ENCODE peak calls at places on chromosomes 6 and 20, in ten cellular contexts. Y is GM20000, N is A549, A is H9, Q is lower leg skin, W is OCI-LY7, P is AG10803, E is ascending aorta, B is prostate gland, H is WTC11. G is an unnamed sample.

GRCh38 chr6:130183271-130184222 is 39.2 kb downstream of the SAMD3 start:
- DNase-seq in E (no peak), B (no peak), Y (no peak), N (no peak), P (no peak), W (no peak), A (no peak), H (no peak), Q (no peak), G (no peak)

GRCh38 chr6:33771342-33772113 is 17.4 kb downstream of the LEMD2 start:
- DNase-seq in W (peak), Y (peak), N (peak), H (peak), E (peak), A (peak), B (peak), Q (peak), P (peak), G (no peak)

GRCh38 chr6:147633191-147633590 is 124.7 kb downstream of the SAMD5 start:
- DNase-seq in W (no peak), Q (no peak), B (no peak), H (no peak), Y (no peak), N (no peak), P (no peak), E (no peak), A (no peak), G (no peak)

GRCh38 chr20:50191566-50192363 is 1.1 kb downstream of the CEBPB start:
- DNase-seq in E (no peak), A (peak), Y (peak), P (peak), Q (peak), H (peak), W (peak), B (peak), N (peak), G (no peak)

GRCh38 chr20:41202426-41202825 is 65.1 kb downstream of the PLCG1 start:
- DNase-seq in Q (no peak), B (no peak), W (no peak), N (no peak), P (no peak), H (no peak), Y (no peak), A (no peak), E (no peak), G (no peak)

GRCh38 chr20:51132286-51132810 is 109.4 kb upstream of the KCNG1 start:
- DNase-seq in P (peak), A (peak), H (no peak), Y (no peak), E (peak), N (no peak), W (no peak), B (no peak), Q (peak), G (no peak)

GRCh38 chr6:160103825-160104100 is 17.9 kb upstream of the SLC22A1 start:
- DNase-seq in B (no peak), P (no peak), A (no peak), N (no peak), W (no peak), E (peak), Q (no peak), H (no peak), Y (no peak), G (no peak)

GRCh38 chr6:28142446-28142845 is 763 bp downstream of the ZKSCAN8 start:
- DNase-seq in W (no peak), Q (no peak), N (no peak), A (no peak), B (no peak), E (no peak), H (no peak), P (peak), Y (no peak), G (no peak)

GRCh38 chr6:167980911-167981310 is 16.6 kb upstream of the KIF25 start:
- DNase-seq in H (no peak), P (no peak), Y (no peak), A (no peak), N (no peak), W (no peak), E (no peak), B (no peak), Q (no peak), G (no peak)

GRCh38 chr20:63177785-63178444 is 38.0 kb downstream of the YTHDF1 start:
- DNase-seq in Y (no peak), W (no peak), E (no peak), H (no peak), B (no peak), A (no peak), P (no peak), Q (no peak), N (peak), G (no peak)

GRCh38 chr6:169957351-169957963 is 206.0 kb downstream of the ERMARD start:
- DNase-seq in B (no peak), P (no peak), H (no peak), Y (no peak), E (peak), W (no peak), A (no peak), Q (peak), N (no peak), G (no peak)

GRCh38 chr6:112923940-112924587 is 576.9 kb downstream of the RFPL4B start:
- DNase-seq in B (no peak), Q (no peak), Y (no peak), W (no peak), N (no peak), H (no peak), E (no peak), P (no peak), A (no peak), G (no peak)

GRCh38 chr6:111154981-111155380 is 67.7 kb downstream of the SLC16A10 start:
- DNase-seq in A (no peak), E (no peak), P (no peak), N (no peak), H (no peak), W (no peak), Y (no peak), B (no peak), Q (no peak), G (no peak)

GRCh38 chr20:63498950-63499332 is at the start of gene EEF1A2:
- DNase-seq in N (no peak), H (no peak), A (peak), W (peak), B (no peak), P (no peak), Y (peak), Q (no peak), E (no peak), G (no peak)

GRCh38 chr6:69286341-69286740 is 510.5 kb downstream of the LMBRD1 start:
- DNase-seq in E (no peak), N (no peak), A (no peak), P (no peak), Q (no peak), Y (no peak), H (no peak), B (no peak), W (no peak), G (no peak)

GRCh38 chr6:160215232-160215631 is 43.4 kb downstream of the SLC22A2 start:
- DNase-seq in B (no peak), N (no peak), A (no peak), P (no peak), Q (no peak), H (no peak), E (no peak), W (no peak), Y (no peak), G (no peak)

GRCh38 chr20:63520939-63521601 is 505 bp downstream of the PPDPF start:
- DNase-seq in A (peak), P (peak), Q (peak), W (peak), E (no peak), B (peak), Y (peak), N (peak), H (peak), G (no peak)

GRCh38 chr6:26194774-26195375 is 107.6 kb downstream of the HFE start:
- DNase-seq in A (no peak), Q (no peak), N (no peak), H (no peak), W (no peak), P (no peak), E (no peak), B (no peak), Y (no peak), G (no peak)

GRCh38 chr6:45423111-45423900 is 45.6 kb upstream of the SUPT3H start:
- DNase-seq in E (no peak), N (no peak), H (peak), Q (peak), A (peak), W (no peak), B (peak), Y (peak), P (peak), G (no peak)

GRCh38 chr6:79453558-79454042 is 83.6 kb downstream of the LCA5 start:
- DNase-seq in P (peak), W (no peak), Q (no peak), A (no peak), H (no peak), N (peak), E (no peak), B (peak), Y (no peak), G (no peak)

GRCh38 chr20:38192323-38192885 is 27.3 kb upstream of the TGM2 start:
- DNase-seq in A (no peak), B (no peak), Y (no peak), P (no peak), E (peak), W (no peak), H (no peak), N (no peak), Q (peak), G (no peak)

DNA sequence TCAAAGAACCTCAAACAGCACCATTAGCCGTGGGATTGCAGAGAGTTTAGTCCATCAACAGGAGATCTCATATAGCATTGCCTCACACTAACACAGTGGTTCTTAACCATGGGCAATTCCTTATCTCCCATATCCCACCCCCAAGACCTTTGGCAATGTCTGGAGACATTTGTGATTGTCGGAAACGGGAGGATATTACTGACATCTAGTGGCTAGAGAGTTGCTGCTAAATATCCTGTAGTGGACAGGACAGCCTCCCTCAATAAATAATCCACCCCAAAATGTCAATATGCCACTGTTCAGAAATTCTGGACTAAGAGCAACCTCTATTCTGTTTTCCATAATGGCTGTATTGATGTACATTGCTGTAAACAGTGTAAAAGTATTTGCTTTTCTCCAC is 210.1 kb upstream of the CCN2 start:
- DNase-seq in Y (peak), W (no peak), H (no peak), P (peak), Q (no peak), E (no peak), A (no peak), B (no peak), N (peak), G (no peak)
- TF ChIP-seq CTCF in Y (no peak), W (peak), H (no peak), P (peak), Q (no peak), E (peak), A (peak), B (no peak), N (peak), G (no peak)

DNA sequence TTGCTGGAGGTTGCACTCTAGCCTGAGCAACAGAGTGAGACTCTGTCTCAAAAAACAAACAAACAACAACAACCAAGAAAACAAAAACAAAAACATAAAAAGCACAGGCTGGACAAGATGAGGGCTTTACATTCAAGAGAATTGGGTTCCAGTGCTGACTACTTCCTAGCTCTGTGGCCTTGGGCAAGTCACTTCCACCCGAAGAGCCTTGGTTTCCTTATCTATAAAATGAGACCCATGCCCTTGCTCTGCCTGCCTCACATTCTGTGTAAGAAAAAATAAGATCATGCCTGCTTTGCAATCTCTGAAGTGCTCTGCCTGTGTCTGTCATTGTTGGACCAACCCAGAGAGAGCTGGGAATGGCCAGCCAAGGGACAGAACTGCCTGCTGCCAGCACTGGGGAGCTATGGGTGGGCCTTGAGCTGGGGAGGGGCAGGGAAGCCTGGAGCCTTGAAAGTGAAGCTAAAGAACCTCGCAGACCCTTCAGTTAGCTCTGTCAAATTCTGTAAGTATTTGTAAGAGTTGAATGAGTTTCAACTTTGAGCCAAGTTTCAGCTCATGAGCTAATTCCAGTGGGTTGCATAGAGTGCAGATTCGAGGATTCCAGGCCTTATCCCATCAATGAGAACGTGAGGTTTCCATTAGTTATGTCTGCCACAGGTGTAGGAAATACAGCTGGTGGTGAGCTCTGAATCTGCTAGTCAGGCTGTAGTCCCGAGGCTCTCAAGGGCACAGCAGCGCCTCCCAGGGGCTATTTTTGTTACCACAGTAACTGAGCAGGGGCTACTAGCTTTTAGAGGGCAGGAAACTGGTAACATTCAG is 93.2 kb downstream of the DLGAP4 start:
- DNase-seq in W (peak), E (no peak), H (peak), Q (no peak), B (no peak), P (peak), A (peak), N (peak), Y (peak), G (no peak)
- TF ChIP-seq CTCF in W (peak), E (no peak), H (peak), Q (no peak), B (no peak), P (peak), A (peak), N (peak), Y (peak), G (no peak)

GRCh38 chr6:14321992-14322772 is 204.6 kb downstream of the CD83 start:
- DNase-seq in A (peak), N (peak), Q (no peak), B (no peak), H (peak), Y (no peak), P (no peak), E (no peak), W (no peak), G (no peak)
- TF ChIP-seq CTCF in A (peak), N (no peak), Q (no peak), B (no peak), H (no peak), Y (no peak), P (no peak), E (no peak), W (no peak), G (no peak)

GRCh38 chr6:70905676-70906075 is 51.2 kb downstream of the B3GAT2 start:
- DNase-seq in E (no peak), P (no peak), W (no peak), A (no peak), H (no peak), Y (no peak), N (no peak), B (no peak), Q (no peak), G (no peak)

GRCh38 chr6:70903665-70904452 is 53.0 kb downstream of the B3GAT2 start:
- DNase-seq in H (no peak), N (no peak), E (no peak), B (no peak), Q (no peak), Y (no peak), W (no peak), P (no peak), A (no peak), G (no peak)

GRCh38 chr6:70900061-70900460 is 56.8 kb downstream of the B3GAT2 start:
- DNase-seq in Y (no peak), H (no peak), E (no peak), N (no peak), A (no peak), B (no peak), P (no peak), W (no peak), Q (no peak), G (no peak)

DNA sequence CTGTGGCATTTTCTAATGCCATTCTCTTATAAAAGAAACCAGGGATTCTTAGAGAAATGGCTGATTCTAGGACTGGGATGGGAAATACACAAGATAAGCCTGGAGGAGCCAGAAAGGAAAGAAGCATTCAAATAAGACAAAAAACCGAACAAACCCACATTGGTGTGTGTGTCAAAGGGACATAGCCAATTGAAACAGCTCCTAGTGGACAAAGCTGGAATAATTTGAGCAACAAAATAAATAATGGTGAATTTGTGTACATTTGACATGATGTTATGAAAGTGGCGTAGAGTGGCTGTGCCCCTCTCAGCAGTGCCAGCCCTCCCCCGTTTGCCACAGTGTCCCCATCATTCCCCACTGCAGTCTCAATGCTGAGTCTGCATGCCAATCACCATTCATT is 55.5 kb downstream of the B3GAT2 start:
- DNase-seq in P (no peak), Y (no peak), H (no peak), W (no peak), N (peak), Q (no peak), E (no peak), A (no peak), B (no peak), G (no peak)
- TF ChIP-seq CTCF in P (peak), Y (no peak), H (no peak), W (peak), N (no peak), Q (no peak), E (no peak), A (peak), B (no peak), G (no peak)

DNA sequence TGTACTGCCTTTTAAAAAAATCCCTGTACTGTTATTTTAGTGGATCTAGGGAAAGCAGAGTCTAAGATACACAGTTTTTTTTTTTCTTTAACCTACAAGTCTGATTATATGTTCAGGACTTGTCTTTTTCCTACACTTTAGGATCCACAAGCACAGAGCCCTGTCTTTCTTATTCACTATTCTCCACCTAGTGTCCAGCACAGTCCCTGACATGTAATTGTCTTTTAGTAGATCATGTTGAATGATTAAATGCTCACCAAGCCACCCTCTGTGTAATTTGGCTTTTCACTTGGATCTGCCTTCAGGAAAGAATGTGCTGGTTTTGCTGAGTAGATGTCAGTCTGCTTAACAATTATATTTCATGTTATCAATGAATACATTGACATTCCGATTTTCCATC is 35.8 kb upstream of the YWHAB start:
- DNase-seq in B (no peak), Q (no peak), P (no peak), E (no peak), W (no peak), Y (no peak), N (peak), H (no peak), A (no peak), G (no peak)
- TF ChIP-seq CTCF in B (no peak), Q (no peak), P (no peak), E (no peak), W (peak), Y (no peak), N (no peak), H (no peak), A (peak), G (no peak)

GRCh38 chr6:157645201-157645795 is 177.7 kb upstream of the SNX9 start:
- DNase-seq in Y (no peak), A (no peak), E (no peak), W (no peak), Q (no peak), P (no peak), N (no peak), H (no peak), B (no peak), G (no peak)
- TF ChIP-seq CTCF in Y (no peak), A (no peak), E (no peak), W (no peak), Q (no peak), P (no peak), N (no peak), H (no peak), B (no peak), G (no peak)

DNA sequence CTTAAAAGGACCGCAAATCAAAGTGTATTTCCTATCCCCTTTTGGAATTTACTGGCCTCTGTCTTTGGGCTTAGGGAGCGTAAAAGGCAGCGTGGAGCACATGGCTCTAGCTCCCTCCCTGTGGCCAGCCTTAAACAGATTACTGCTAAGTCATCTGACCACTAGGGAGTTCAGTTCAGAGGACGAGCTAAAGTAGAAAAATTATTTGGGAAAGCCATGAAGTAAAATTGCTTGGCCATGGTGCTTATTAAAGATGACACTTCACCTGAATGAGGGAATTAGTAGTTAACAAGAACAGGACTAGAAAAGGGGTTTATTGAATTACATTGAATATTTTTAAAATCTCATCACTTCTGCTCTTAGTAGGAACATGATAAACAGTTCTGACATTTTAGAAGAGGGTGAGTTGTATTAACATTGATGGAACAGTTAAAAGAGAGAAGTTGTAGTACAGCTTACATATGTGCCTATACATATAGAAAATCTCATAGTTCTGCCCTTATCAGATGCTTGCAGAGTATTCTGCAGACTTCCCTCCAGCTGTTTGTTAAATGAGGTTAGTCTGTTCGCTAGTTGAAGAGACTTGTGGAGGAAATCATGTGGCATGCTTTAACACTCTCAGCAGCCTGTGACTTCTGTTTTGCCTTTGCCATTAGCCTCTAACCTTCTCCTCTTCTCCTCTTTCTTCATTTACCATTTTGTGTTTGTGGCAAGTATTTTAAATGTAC is 31.2 kb upstream of the MAPK13 start:
- DNase-seq in H (no peak), Y (no peak), A (no peak), P (no peak), W (no peak), N (peak), Q (no peak), B (no peak), E (no peak), G (no peak)
- TF ChIP-seq CTCF in H (no peak), Y (no peak), A (peak), P (no peak), W (no peak), N (no peak), Q (no peak), B (no peak), E (no peak), G (no peak)

G was measured in omental fat pad.